ENCODE peak calls at places on chromosomes 2 and 18, in five cellular contexts. One of them, this sample, is unnamed.

GRCh38 chr2:130966149-130967019 is 126.9 kb downstream of the FAM168B start:
- DNase-seq in NCI-H524: no peak
- DNase-seq in smooth muscle cell of the brain vasculature: no peak
- DNase-seq in NCI-H69: peak; percentile 74
- DNase-seq in AG10803: no peak
- DNase-seq in this sample: no peak

GRCh38 chr2:144154205-144154604 is 365.7 kb downstream of the ZEB2 start:
- DNase-seq in NCI-H524: no peak
- DNase-seq in smooth muscle cell of the brain vasculature: no peak
- DNase-seq in NCI-H69: no peak
- DNase-seq in AG10803: peak; percentile 16
- DNase-seq in this sample: no peak

GRCh38 chr2:190202018-190202417 is 117.6 kb downstream of the HIBCH start:
- DNase-seq in NCI-H524: no peak
- DNase-seq in smooth muscle cell of the brain vasculature: no peak
- DNase-seq in NCI-H69: no peak
- DNase-seq in AG10803: no peak
- DNase-seq in this sample: no peak

GRCh38 chr2:157692768-157693167 is 64.1 kb upstream of the ACVR1C start:
- DNase-seq in NCI-H524: no peak
- DNase-seq in smooth muscle cell of the brain vasculature: peak; percentile 77
- DNase-seq in NCI-H69: no peak
- DNase-seq in AG10803: peak; percentile 92
- DNase-seq in this sample: no peak

GRCh38 chr2:205139822-205140612 is 542.3 kb upstream of the NRP2 start:
- DNase-seq in NCI-H524: no peak
- DNase-seq in smooth muscle cell of the brain vasculature: no peak
- DNase-seq in NCI-H69: peak; percentile 80
- DNase-seq in AG10803: no peak
- DNase-seq in this sample: no peak

GRCh38 chr2:218780851-218781690 is 876 bp upstream of the CYP27A1 start:
- DNase-seq in NCI-H524: no peak
- DNase-seq in smooth muscle cell of the brain vasculature: no peak
- DNase-seq in NCI-H69: peak; percentile 83
- DNase-seq in AG10803: no peak
- DNase-seq in this sample: no peak

GRCh38 chr18:76708036-76708726 is 114.2 kb upstream of the ZNF236 start:
- DNase-seq in NCI-H524: no peak
- DNase-seq in smooth muscle cell of the brain vasculature: no peak
- DNase-seq in NCI-H69: no peak
- DNase-seq in AG10803: no peak
- DNase-seq in this sample: no peak

GRCh38 chr2:143581989-143582719 is 452.9 kb downstream of the ARHGAP15 start:
- DNase-seq in NCI-H524: no peak
- DNase-seq in smooth muscle cell of the brain vasculature: no peak
- DNase-seq in NCI-H69: no peak
- DNase-seq in AG10803: peak; percentile 28
- DNase-seq in this sample: peak; percentile 4

GRCh38 chr2:197599285-197599965 is 76.0 kb downstream of the RFTN2 start:
- DNase-seq in NCI-H524: peak; percentile 55
- DNase-seq in smooth muscle cell of the brain vasculature: no peak
- DNase-seq in NCI-H69: no peak
- DNase-seq in AG10803: peak; percentile 58
- DNase-seq in this sample: peak; percentile 21

GRCh38 chr2:239208470-239209180 is 192.2 kb downstream of the HDAC4 start:
- DNase-seq in NCI-H524: no peak
- DNase-seq in smooth muscle cell of the brain vasculature: no peak
- DNase-seq in NCI-H69: peak; percentile 52
- DNase-seq in AG10803: no peak
- DNase-seq in this sample: no peak

GRCh38 chr2:1605102-1605501 is 139.2 kb downstream of the PXDN start:
- DNase-seq in NCI-H524: peak; percentile 54
- DNase-seq in smooth muscle cell of the brain vasculature: no peak
- DNase-seq in NCI-H69: peak; percentile 18
- DNase-seq in AG10803: no peak
- DNase-seq in this sample: no peak

GRCh38 chr2:104976603-104977120 is 61.2 kb upstream of the MRPS9 start:
- DNase-seq in NCI-H524: no peak
- DNase-seq in smooth muscle cell of the brain vasculature: no peak
- DNase-seq in NCI-H69: peak; percentile 59
- DNase-seq in AG10803: no peak
- DNase-seq in this sample: no peak

GRCh38 chr18:8610442-8610801 is 1.2 kb downstream of the RAB12 start:
- DNase-seq in NCI-H524: no peak
- DNase-seq in smooth muscle cell of the brain vasculature: no peak
- DNase-seq in NCI-H69: peak; percentile 70
- DNase-seq in AG10803: peak; percentile 11
- DNase-seq in this sample: no peak

GRCh38 chr2:39435254-39435653 is 1.8 kb downstream of the MAP4K3 start:
- DNase-seq in NCI-H524: peak; percentile 10
- DNase-seq in smooth muscle cell of the brain vasculature: no peak
- DNase-seq in NCI-H69: peak; percentile 31
- DNase-seq in AG10803: no peak
- DNase-seq in this sample: no peak

GRCh38 chr2:136360790-136361189 is 242.8 kb upstream of the CXCR4 start:
- DNase-seq in NCI-H524: no peak
- DNase-seq in smooth muscle cell of the brain vasculature: no peak
- DNase-seq in NCI-H69: no peak
- DNase-seq in AG10803: no peak
- DNase-seq in this sample: no peak

GRCh38 chr2:217859926-217860325 is 142.9 kb downstream of the TNS1 start:
- DNase-seq in NCI-H524: no peak
- DNase-seq in smooth muscle cell of the brain vasculature: no peak
- DNase-seq in NCI-H69: no peak
- DNase-seq in AG10803: no peak
- DNase-seq in this sample: no peak

GRCh38 chr18:36297419-36298112 is at the start of gene FHOD3:
- DNase-seq in NCI-H524: peak; percentile 28
- DNase-seq in smooth muscle cell of the brain vasculature: no peak
- DNase-seq in NCI-H69: peak; percentile 95
- DNase-seq in AG10803: peak; percentile 65
- DNase-seq in this sample: peak; percentile 22

GRCh38 chr2:145975406-145975805 is 1455.5 kb upstream of the ZEB2 start:
- DNase-seq in NCI-H524: no peak
- DNase-seq in smooth muscle cell of the brain vasculature: no peak
- DNase-seq in NCI-H69: no peak
- DNase-seq in AG10803: no peak
- DNase-seq in this sample: no peak

GRCh38 chr2:234288974-234289455 is 207.9 kb downstream of the ARL4C start:
- DNase-seq in NCI-H524: peak; percentile 58
- DNase-seq in smooth muscle cell of the brain vasculature: no peak
- DNase-seq in NCI-H69: peak; percentile 60
- DNase-seq in AG10803: peak; percentile 62
- DNase-seq in this sample: no peak

GRCh38 chr2:234102112-234102511 is 51.6 kb downstream of the SPP2 start:
- DNase-seq in NCI-H524: no peak
- DNase-seq in smooth muscle cell of the brain vasculature: no peak
- DNase-seq in NCI-H69: peak; percentile 28
- DNase-seq in AG10803: no peak
- DNase-seq in this sample: no peak

GRCh38 chr18:45197526-45197970 is 417.7 kb upstream of the SLC14A2 start:
- DNase-seq in NCI-H524: no peak
- DNase-seq in smooth muscle cell of the brain vasculature: no peak
- DNase-seq in NCI-H69: no peak
- DNase-seq in AG10803: peak; percentile 50
- DNase-seq in this sample: no peak